ENCODE peak calls at places on chromosomes 12 and 14, in nine cellular contexts. U, E, V, A, M, R, B, O and Q are unnamed samples.

GRCh38 chr12:31000751-31001150 is 72.9 kb upstream of the DDX11 start:
- DNase-seq in A (peak), B (peak), V (no peak), U (no peak), M (no peak), O (no peak), R (no peak), E (no peak), Q (no peak)

GRCh38 chr14:41154143-41154807 is 452.4 kb upstream of the LRFN5 start:
- DNase-seq in O (no peak), V (no peak), B (no peak), R (no peak), A (no peak), U (no peak), M (no peak), E (no peak), Q (no peak)

GRCh38 chr14:103629503-103630121 is 601 bp downstream of the KLC1 start:
- DNase-seq in M (peak), V (no peak), O (peak), E (no peak), A (peak), R (no peak), U (peak), B (no peak), Q (no peak)

GRCh38 chr12:6113691-6114475 is 10.6 kb downstream of the VWF start:
- DNase-seq in U (peak), B (no peak), E (no peak), R (no peak), A (no peak), O (no peak), M (no peak), V (no peak), Q (no peak)

GRCh38 chr14:73712540-73713141 is 1.5 kb downstream of the PNMA1 start:
- DNase-seq in A (peak), V (no peak), R (peak), U (peak), E (no peak), O (no peak), M (no peak), B (peak), Q (no peak)

GRCh38 chr12:22360772-22361171 is 26.3 kb upstream of the ST8SIA1 start:
- DNase-seq in V (no peak), M (no peak), R (no peak), E (no peak), U (no peak), A (no peak), B (no peak), O (no peak), Q (no peak)

GRCh38 chr12:22287776-22288621 is 46.5 kb downstream of the ST8SIA1 start:
- DNase-seq in R (peak), V (no peak), B (peak), A (peak), M (no peak), E (no peak), U (peak), O (no peak), Q (no peak)

GRCh38 chr14:60732840-60733483 is 1.6 kb upstream of the MNAT1 start:
- DNase-seq in U (no peak), M (no peak), R (no peak), B (no peak), E (no peak), V (no peak), A (no peak), O (no peak), Q (no peak)

GRCh38 chr14:59583755-59584154 is 7.1 kb upstream of the CCDC175 start:
- DNase-seq in V (no peak), M (no peak), O (no peak), E (no peak), R (no peak), B (peak), A (peak), U (no peak), Q (no peak)

GRCh38 chr14:53183611-53184010 is 30.5 kb upstream of the DDHD1 start:
- DNase-seq in E (no peak), U (no peak), M (no peak), R (no peak), B (no peak), A (peak), V (no peak), O (no peak), Q (no peak)

GRCh38 chr12:6234906-6235305 is 34.7 kb downstream of the CD9 start:
- DNase-seq in B (no peak), V (no peak), A (no peak), R (no peak), U (no peak), E (no peak), O (no peak), M (no peak), Q (no peak)

GRCh38 chr14:76113691-76114090 is 38.0 kb upstream of the GPATCH2L start:
- DNase-seq in E (no peak), R (no peak), V (no peak), M (no peak), O (no peak), A (no peak), U (no peak), B (no peak), Q (no peak)

GRCh38 chr12:89863968-89864367 is 155.3 kb upstream of the ATP2B1 start:
- DNase-seq in O (no peak), R (no peak), A (no peak), U (no peak), M (no peak), E (no peak), V (no peak), B (no peak), Q (no peak)

GRCh38 chr14:106848330-106849121 is 1322.1 kb downstream of the TMEM121 start:
- DNase-seq in V (no peak), A (peak), M (no peak), E (no peak), U (no peak), O (no peak), B (peak), R (no peak), Q (no peak)

GRCh38 chr14:103818870-103819269 is 28.5 kb downstream of the PPP1R13B start:
- DNase-seq in O (no peak), V (no peak), E (no peak), B (no peak), R (no peak), A (no peak), U (no peak), M (no peak), Q (no peak)

GRCh38 chr12:105773501-105773900 is 365.3 kb downstream of the NUAK1 start:
- DNase-seq in U (no peak), V (no peak), B (no peak), A (no peak), R (no peak), E (no peak), M (no peak), O (no peak), Q (no peak)

GRCh38 chr12:54259194-54260011 is 20.5 kb downstream of the CBX5 start:
- DNase-seq in V (peak), U (peak), M (peak), R (no peak), O (peak), E (peak), A (peak), B (peak), Q (peak)

GRCh38 chr12:1355396-1355795 is 239.0 kb downstream of the FBXL14 start:
- DNase-seq in V (no peak), R (no peak), M (no peak), A (no peak), B (no peak), U (no peak), E (no peak), O (no peak), Q (no peak)

GRCh38 chr12:110794623-110795280 is 52.0 kb upstream of the CCDC63 start:
- DNase-seq in R (no peak), B (no peak), O (no peak), V (no peak), U (no peak), A (peak), M (no peak), E (no peak), Q (no peak)

GRCh38 chr12:123602651-123603195 is 824 bp downstream of the DDX55 start:
- DNase-seq in M (no peak), A (no peak), E (peak), V (no peak), R (no peak), B (no peak), U (no peak), O (no peak), Q (no peak)

GRCh38 chr14:51609987-51610283 is 41.8 kb upstream of the FRMD6 start:
- DNase-seq in M (no peak), O (no peak), B (no peak), R (no peak), E (no peak), U (no peak), A (peak), V (no peak), Q (no peak)

GRCh38 chr12:97229036-97229435 is 233.6 kb upstream of the RMST start:
- DNase-seq in O (no peak), U (no peak), E (no peak), M (no peak), V (no peak), R (no peak), B (no peak), A (no peak), Q (no peak)

GRCh38 chr12:53098354-53098981 is 1.0 kb downstream of the IGFBP6 start:
- DNase-seq in V (no peak), O (no peak), B (peak), E (no peak), M (peak), A (peak), U (peak), R (no peak), Q (peak)

GRCh38 chr12:25495336-25496097 is 57.6 kb downstream of the LMNTD1 start:
- DNase-seq in U (no peak), R (no peak), E (no peak), B (peak), M (no peak), V (no peak), O (no peak), A (peak), Q (no peak)

GRCh38 chr14:63705561-63706070 is 22.2 kb downstream of the SGPP1 start:
- DNase-seq in R (no peak), E (no peak), B (no peak), V (no peak), M (no peak), A (no peak), O (no peak), U (no peak), Q (no peak)

GRCh38 chr14:67050892-67051291 is 138.3 kb upstream of the GARIN2 start:
- DNase-seq in O (no peak), U (no peak), M (no peak), R (no peak), A (no peak), E (no peak), V (no peak), B (no peak), Q (no peak)

GRCh38 chr14:90614696-90615260 is 201.5 kb downstream of the TTC7B start:
- DNase-seq in R (no peak), A (no peak), U (no peak), O (no peak), B (no peak), E (no peak), M (no peak), V (no peak), Q (no peak)

GRCh38 chr14:101108579-101109346 is 205.2 kb upstream of the RTL1 start:
- DNase-seq in V (no peak), R (no peak), O (no peak), M (no peak), B (no peak), A (no peak), E (no peak), U (no peak), Q (peak)

GRCh38 chr12:47820631-47821345 is 1.1 kb upstream of the HDAC7 start:
- DNase-seq in V (no peak), M (peak), E (peak), U (no peak), O (peak), A (peak), B (peak), R (no peak), Q (peak)

GRCh38 chr12:42742691-42743090 is 153.1 kb upstream of the PRICKLE1 start:
- DNase-seq in E (no peak), R (no peak), O (no peak), V (no peak), U (no peak), B (no peak), A (no peak), M (no peak), Q (no peak)

GRCh38 chr14:105187935-105188524 is 6.9 kb upstream of the NUDT14 start:
- DNase-seq in A (peak), B (no peak), E (no peak), M (no peak), O (no peak), R (no peak), V (no peak), U (no peak), Q (no peak)